ENCODE peak calls at places on chromosomes 3 and 15, in ten cellular contexts. M is EH; J is thyroid gland; W is AML-193; F is activated naive CD4-positive, alpha-beta T cell treated with anti-CD3 and anti-CD28 coated beads, Interleukin-2, amount 10 ng/mL, durations not matched to agents 7 days and 5 days; I is HuH-7.5; Y is dermis blood vessel endothelial cell; G is uterus; X is KG1; B is H7. T is an unnamed sample.

GRCh38 chr15:89673162-89673506 is 6.0 kb downstream of the PLIN1 start:
- DNase-seq in M (peak), J (no peak), W (peak), F (peak), I (peak), Y (peak), G (no peak), X (no peak), B (peak), T (no peak)

GRCh38 chr3:151328298-151329036 is 882 bp downstream of the P2RY13 start:
- DNase-seq in M (peak), J (no peak), W (peak), F (peak), I (no peak), Y (no peak), G (no peak), X (no peak), B (no peak), T (no peak)

GRCh38 chr3:56339671-56340070 is 128.6 kb downstream of the ERC2 start:
- DNase-seq in M (no peak), J (no peak), W (no peak), F (no peak), I (no peak), Y (no peak), G (no peak), X (no peak), B (no peak), T (no peak)

GRCh38 chr15:84034831-84035753 is 200.5 kb upstream of the GOLGA6L4 start:
- DNase-seq in M (peak), J (no peak), W (peak), F (no peak), I (peak), Y (peak), G (no peak), X (no peak), B (peak), T (peak)

GRCh38 chr3:128313936-128314335 is 152.8 kb downstream of the DNAJB8 start:
- DNase-seq in M (no peak), J (no peak), W (no peak), F (no peak), I (no peak), Y (no peak), G (no peak), X (no peak), B (no peak), T (no peak)

GRCh38 chr3:105752791-105753415 is 115.9 kb downstream of the CBLB start:
- DNase-seq in M (peak), J (no peak), W (no peak), F (peak), I (no peak), Y (no peak), G (no peak), X (peak), B (no peak), T (peak)

GRCh38 chr15:80418892-80419537 is 14.8 kb downstream of the ARNT2 start:
- DNase-seq in M (peak), J (peak), W (peak), F (no peak), I (peak), Y (peak), G (no peak), X (no peak), B (peak), T (peak)

GRCh38 chr15:86968244-86968643 is 888.6 kb downstream of the AGBL1 start:
- DNase-seq in M (no peak), J (no peak), W (no peak), F (no peak), I (no peak), Y (no peak), G (no peak), X (no peak), B (no peak), T (no peak)

T was measured in astrocyte.